ENCODE peak calls at places on chromosomes 3 and 15, in four cellular contexts. H is hippocampal formation, J is RCC 7860, P is cardiac fibroblast. E is an unnamed sample.

GRCh38 chr3:112321867-112322652 is 10.9 kb upstream of the CD200 start:
- DNase-seq in H (no peak), J (no peak), P (no peak), E (no peak)

GRCh38 chr3:107765524-107765923 is 242.8 kb downstream of the BBX start:
- DNase-seq in J (no peak), H (no peak), P (no peak), E (no peak)

GRCh38 chr3:99638244-99638948 is at the start of gene COL8A1:
- DNase-seq in P (peak), J (peak), H (no peak), E (no peak)

GRCh38 chr15:84400017-84400740 is 164.6 kb downstream of the GOLGA6L4 start:
- DNase-seq in P (no peak), J (no peak), H (no peak), E (no peak)

GRCh38 chr3:140756240-140757016 is 78.6 kb downstream of the TRIM42 start:
- DNase-seq in H (no peak), P (no peak), J (no peak), E (no peak)

GRCh38 chr15:100771745-100772144 is 107.9 kb upstream of the ALDH1A3 start:
- DNase-seq in H (no peak), J (no peak), P (peak), E (no peak)

GRCh38 chr3:14472471-14473351 is 67.4 kb downstream of the GRIP2 start:
- DNase-seq in J (peak), P (peak), H (no peak), E (peak)

GRCh38 chr3:13504161-13504831 is 24.2 kb downstream of the HDAC11 start:
- DNase-seq in J (no peak), H (no peak), P (peak), E (no peak)

GRCh38 chr3:11919390-11919789 is 72.7 kb upstream of the TAMM41 start:
- DNase-seq in J (no peak), H (no peak), P (no peak), E (no peak)

GRCh38 chr3:125143982-125144652 is 68.4 kb downstream of the SLC12A8 start:
- DNase-seq in J (no peak), H (no peak), P (peak), E (no peak)

GRCh38 chr3:36969540-36970432 is 23.1 kb downstream of the EPM2AIP1 start:
- DNase-seq in J (peak), P (peak), H (no peak), E (no peak)

GRCh38 chr3:54599741-54600140 is 328.1 kb downstream of the LRTM1 start:
- DNase-seq in H (peak), P (no peak), J (no peak), E (no peak)

GRCh38 chr3:120416868-120417267 is 33.9 kb downstream of the FSTL1 start:
- DNase-seq in J (no peak), H (no peak), P (no peak), E (no peak)

GRCh38 chr3:183301937-183302580 is 49.0 kb downstream of the B3GNT5 start:
- DNase-seq in J (no peak), P (no peak), H (no peak), E (no peak)

GRCh38 chr3:42402394-42403100 is 7.9 kb downstream of the LYZL4 start:
- DNase-seq in H (no peak), J (no peak), P (no peak), E (peak)

GRCh38 chr3:4332111-4332510 is 28.9 kb downstream of the SETMAR start:
- DNase-seq in J (no peak), P (no peak), H (no peak), E (no peak)

GRCh38 chr3:129226374-129226773 is 23.0 kb upstream of the COPG1 start:
- DNase-seq in H (peak), J (peak), P (peak), E (no peak)

GRCh38 chr15:71790081-71790480 is 20.3 kb upstream of the NR2E3 start:
- DNase-seq in P (no peak), J (peak), H (no peak), E (no peak)

GRCh38 chr3:43893721-43894120 is 203.0 kb downstream of the ABHD5 start:
- DNase-seq in H (no peak), J (no peak), P (no peak), E (no peak)

GRCh38 chr3:149969110-149969944 is 1.4 kb downstream of the PFN2 start:
- DNase-seq in P (peak), J (peak), H (peak), E (peak)

GRCh38 chr15:72599855-72600464 is 54.5 kb upstream of the GOLGA6B start:
- DNase-seq in J (peak), H (no peak), P (peak), E (peak)

GRCh38 chr15:84715442-84716035 is 400 bp downstream of the SEC11A start:
- DNase-seq in J (no peak), H (no peak), P (peak), E (peak)

GRCh38 chr3:23671901-23672589 is 133.7 kb upstream of the UBE2E1 start:
- DNase-seq in J (no peak), H (no peak), P (peak), E (no peak)

GRCh38 chr3:158802399-158803023 is 657 bp downstream of the MFSD1 start:
- DNase-seq in P (no peak), J (peak), H (peak), E (no peak)

GRCh38 chr3:188712257-188712924 is 459.4 kb upstream of the TPRG1 start:
- DNase-seq in H (peak), J (no peak), P (peak), E (no peak)

GRCh38 chr15:52730163-52730562 is 51.0 kb upstream of the ATOSA start:
- DNase-seq in H (no peak), P (peak), J (no peak), E (no peak)

GRCh38 chr15:25134546-25134945 is 179.8 kb downstream of the SNRPN start:
- DNase-seq in H (no peak), P (peak), J (no peak), E (no peak)

GRCh38 chr15:98085003-98085639 is 124.6 kb downstream of the ARRDC4 start:
- DNase-seq in H (peak), J (peak), P (peak), E (peak)

GRCh38 chr3:62600033-62600432 is 226.7 kb upstream of the FEZF2 start:
- DNase-seq in H (no peak), J (no peak), P (no peak), E (no peak)

GRCh38 chr3:149145361-149145760 is 15.9 kb downstream of the HPS3 start:
- DNase-seq in J (no peak), P (no peak), H (no peak), E (no peak)

GRCh38 chr15:89395461-89395875 is 60.8 kb upstream of the POLG start:
- DNase-seq in J (no peak), P (no peak), H (no peak), E (no peak)

GRCh38 chr15:67735896-67736295 is 89.4 kb upstream of the SKOR1 start:
- DNase-seq in J (no peak), H (no peak), P (no peak), E (no peak)

GRCh38 chr15:32104061-32104980 is 74.0 kb downstream of the CHRNA7 start:
- DNase-seq in H (no peak), P (no peak), J (no peak), E (no peak)